ENCODE peak calls at places on chromosomes 5 and 9, in nine cellular contexts. O is NCI-H1092 treated with DMSO at 0.1 percent for 48 hours; V is GM23338; Z is AG09309; Y is midbrain; J is GM20000; W is CD8-positive, alpha-beta T cell; H is skeletal muscle cell; I is GM04504. N is an unnamed sample.

GRCh38 chr9:2158111-2158610 is 143.0 kb downstream of the SMARCA2 start:
- DNase-seq in O (no peak), V (peak; percentile 76), Z (no peak), Y (peak; percentile 34), J (peak; percentile 44), W (peak; percentile 16), H (peak; percentile 37), I (no peak), N (no peak)

GRCh38 chr5:54753034-54753433 is 232.4 kb downstream of the ESM1 start:
- DNase-seq in O (no peak), V (no peak), Z (no peak), Y (no peak), J (peak; percentile 68), W (no peak), H (peak; percentile 29), I (peak; percentile 53), N (no peak)

GRCh38 chr9:74379718-74380117 is 117.4 kb upstream of the RORB start:
- DNase-seq in O (peak; percentile 71), V (peak; percentile 86), Z (no peak), Y (no peak), J (peak; percentile 9), W (no peak), H (no peak), I (no peak), N (no peak)

GRCh38 chr9:101477736-101478135 is 42.2 kb upstream of the ALDOB start:
- DNase-seq in O (no peak), V (no peak), Z (no peak), Y (no peak), J (no peak), W (no peak), H (no peak), I (peak; percentile 9), N (no peak)

GRCh38 chr9:22990349-22990748 is 543.7 kb downstream of the DMRTA1 start:
- DNase-seq in O (no peak), V (peak; percentile 21), Z (no peak), Y (no peak), J (no peak), W (no peak), H (no peak), I (no peak), N (no peak)

GRCh38 chr9:68507796-68508145 is 32.9 kb downstream of the TMEM252 start:
- DNase-seq in O (no peak), V (no peak), Z (no peak), Y (no peak), J (no peak), W (no peak), H (no peak), I (no peak), N (no peak)

GRCh38 chr5:10301842-10302610 is 5.7 kb downstream of the CMBL start:
- DNase-seq in O (peak; percentile 73), V (no peak), Z (no peak), Y (peak; percentile 53), J (no peak), W (no peak), H (no peak), I (no peak), N (no peak)

GRCh38 chr9:16143947-16144890 is 591.4 kb downstream of the CCDC171 start:
- DNase-seq in O (no peak), V (no peak), Z (no peak), Y (no peak), J (no peak), W (no peak), H (no peak), I (no peak), N (no peak)

GRCh38 chr5:151772029-151772867 is 494 bp downstream of the G3BP1 start:
- DNase-seq in O (peak; percentile 35), V (peak; percentile 64), Z (no peak), Y (peak; percentile 52), J (peak; percentile 33), W (peak; percentile 39), H (no peak), I (no peak), N (no peak)

GRCh38 chr5:150434502-150434901 is 15.0 kb downstream of the RPS14 start:
- DNase-seq in O (no peak), V (no peak), Z (no peak), Y (no peak), J (no peak), W (no peak), H (peak; percentile 56), I (peak; percentile 51), N (no peak)

GRCh38 chr5:153168226-153168625 is 322.2 kb upstream of the GRIA1 start:
- DNase-seq in O (no peak), V (no peak), Z (no peak), Y (no peak), J (no peak), W (no peak), H (no peak), I (no peak), N (no peak)

GRCh38 chr5:133032852-133033742 is 6.7 kb upstream of the ZCCHC10 start:
- DNase-seq in O (no peak), V (peak; percentile 21), Z (no peak), Y (no peak), J (peak; percentile 56), W (no peak), H (no peak), I (no peak), N (no peak)

GRCh38 chr5:122726990-122727616 is 47.8 kb upstream of the SNX2 start:
- DNase-seq in O (no peak), V (no peak), Z (peak; percentile 24), Y (no peak), J (peak; percentile 27), W (no peak), H (peak; percentile 47), I (peak; percentile 21), N (no peak)

GRCh38 chr5:172905346-172905756 is 53.9 kb upstream of the RPL26L1 start:
- DNase-seq in O (no peak), V (no peak), Z (no peak), Y (peak; percentile 77), J (no peak), W (no peak), H (no peak), I (no peak), N (no peak)

GRCh38 chr5:28648108-28648507 is 1609.7 kb upstream of the CDH9 start:
- DNase-seq in O (no peak), V (peak; percentile 72), Z (no peak), Y (no peak), J (no peak), W (no peak), H (no peak), I (no peak), N (no peak)

GRCh38 chr5:162187371-162187770 is 119.8 kb downstream of the GABRG2 start:
- DNase-seq in O (no peak), V (no peak), Z (no peak), Y (no peak), J (no peak), W (no peak), H (no peak), I (no peak), N (no peak)

GRCh38 chr5:39432687-39433086 is 7.9 kb upstream of the DAB2 start:
- DNase-seq in O (no peak), V (no peak), Z (no peak), Y (no peak), J (no peak), W (no peak), H (no peak), I (no peak), N (no peak)

GRCh38 chr5:96597441-96598020 is 64.6 kb upstream of the CAST start:
- DNase-seq in O (no peak), V (no peak), Z (no peak), Y (no peak), J (no peak), W (no peak), H (peak; percentile 36), I (no peak), N (no peak)

GRCh38 chr5:141906517-141906916 is 17.2 kb upstream of the DELE1 start:
- DNase-seq in O (no peak), V (no peak), Z (no peak), Y (no peak), J (no peak), W (no peak), H (no peak), I (no peak), N (no peak)

GRCh38 chr5:32709789-32710334 is 1.3 kb upstream of the NPR3 start:
- DNase-seq in O (peak; percentile 57), V (peak; percentile 91), Z (peak; percentile 32), Y (peak; percentile 45), J (peak; percentile 77), W (peak; percentile 34), H (no peak), I (peak; percentile 65), N (peak; percentile 29)

GRCh38 chr5:116763987-116764866 is 189.6 kb upstream of the SEMA6A start:
- DNase-seq in O (no peak), V (no peak), Z (no peak), Y (no peak), J (peak; percentile 56), W (no peak), H (peak; percentile 48), I (no peak), N (no peak)

GRCh38 chr5:124231240-124231639 is 515.2 kb downstream of the ZNF608 start:
- DNase-seq in O (no peak), V (no peak), Z (no peak), Y (no peak), J (no peak), W (no peak), H (no peak), I (no peak), N (no peak)

GRCh38 chr9:137277329-137278041 is at the start of gene TOR4A:
- DNase-seq in O (no peak), V (peak; percentile 92), Z (no peak), Y (no peak), J (peak; percentile 96), W (no peak), H (no peak), I (no peak), N (no peak)

GRCh38 chr5:124507688-124508087 is 238.8 kb downstream of the ZNF608 start:
- DNase-seq in O (no peak), V (no peak), Z (no peak), Y (no peak), J (no peak), W (no peak), H (no peak), I (no peak), N (no peak)

GRCh38 chr9:75855509-75855908 is 35.0 kb upstream of the PCSK5 start:
- DNase-seq in O (peak; percentile 19), V (peak; percentile 71), Z (no peak), Y (peak; percentile 27), J (no peak), W (no peak), H (peak; percentile 6), I (no peak), N (no peak)

GRCh38 chr5:167356374-167356773 is 935.1 kb upstream of the WWC1 start:
- DNase-seq in O (no peak), V (no peak), Z (no peak), Y (no peak), J (no peak), W (no peak), H (no peak), I (no peak), N (no peak)

GRCh38 chr9:120733190-120733589 is 18.9 kb upstream of the MEGF9 start:
- DNase-seq in O (no peak), V (no peak), Z (no peak), Y (peak; percentile 41), J (no peak), W (no peak), H (no peak), I (no peak), N (no peak)

GRCh38 chr5:1540166-1540565 is 16.4 kb upstream of the LPCAT1 start:
- DNase-seq in O (no peak), V (no peak), Z (no peak), Y (no peak), J (no peak), W (peak; percentile 20), H (no peak), I (no peak), N (no peak)

N was measured in D721Med.